ENCODE peak calls at places on chromosomes 3 and 15, in four cellular contexts. R, Y, V and Q are unnamed samples.

GRCh38 chr3:134364061-134364935 is 9.9 kb downstream of the AMOTL2 start:
- DNase-seq in R (peak; percentile 95), Y (no peak), V (peak; percentile 92), Q (peak; percentile 95)

GRCh38 chr15:47794266-47794914 is 77.1 kb downstream of the SEMA6D start:
- DNase-seq in V (no peak), Y (no peak), R (no peak), Q (no peak)

GRCh38 chr3:138493804-138494606 is 59.6 kb downstream of the ESYT3 start:
- DNase-seq in R (no peak), Y (no peak), V (no peak), Q (peak; percentile 88)

GRCh38 chr15:36958611-36959010 is 141.7 kb downstream of the MEIS2 start:
- DNase-seq in V (no peak), Y (no peak), R (no peak), Q (no peak)

GRCh38 chr3:71226565-71227281 is 356.8 kb downstream of the FOXP1 start:
- DNase-seq in V (no peak), R (no peak), Y (peak; percentile 40), Q (no peak)

GRCh38 chr3:118942651-118943050 is 92.0 kb downstream of the IGSF11 start:
- DNase-seq in V (no peak), R (no peak), Y (no peak), Q (no peak)

GRCh38 chr15:52144656-52145055 is 32.1 kb upstream of the BCL2L10 start:
- DNase-seq in R (no peak), V (no peak), Y (no peak), Q (no peak)

GRCh38 chr15:81235781-81236507 is 39.3 kb downstream of the IL16 start:
- DNase-seq in Y (no peak), R (peak; percentile 75), V (peak; percentile 98), Q (peak; percentile 96)

GRCh38 chr15:24878153-24878552 is 76.6 kb upstream of the SNRPN start:
- DNase-seq in V (no peak), R (peak; percentile 28), Y (no peak), Q (no peak)

GRCh38 chr3:73140772-73141434 is 79.4 kb downstream of the EBLN2 start:
- DNase-seq in Y (no peak), V (no peak), R (no peak), Q (no peak)

GRCh38 chr3:98733778-98734281 is 29.3 kb upstream of the ST3GAL6 start:
- DNase-seq in Y (peak; percentile 52), R (peak; percentile 27), V (no peak), Q (no peak)

GRCh38 chr3:135982404-135982761 is 16.9 kb downstream of the PPP2R3A start:
- DNase-seq in V (no peak), Y (no peak), R (no peak), Q (no peak)

GRCh38 chr3:63576826-63577225 is 75.6 kb upstream of the SNTN start:
- DNase-seq in Y (no peak), R (no peak), V (no peak), Q (no peak)

GRCh38 chr3:137803215-137803614 is 39.1 kb downstream of the SOX14 start:
- DNase-seq in Y (no peak), V (no peak), R (no peak), Q (no peak)

GRCh38 chr3:150128126-150128525 is 157.4 kb upstream of the PFN2 start:
- DNase-seq in V (no peak), Y (no peak), R (no peak), Q (no peak)

GRCh38 chr15:40323239-40323952 is at the start of gene INAFM2:
- DNase-seq in R (peak; percentile 80), Y (peak; percentile 72), V (peak; percentile 79), Q (peak; percentile 45)

GRCh38 chr3:131031660-131032059 is 5.0 kb downstream of the NEK11 start:
- DNase-seq in R (no peak), Y (no peak), V (no peak), Q (no peak)

GRCh38 chr15:31477301-31477700 is 150.7 kb downstream of the KLF13 start:
- DNase-seq in R (no peak), Y (no peak), V (no peak), Q (no peak)

GRCh38 chr3:153305189-153305588 is 143.2 kb downstream of the RAP2B start:
- DNase-seq in Y (no peak), V (no peak), R (no peak), Q (no peak)

GRCh38 chr3:43388188-43388587 is 101.8 kb downstream of the SNRK start:
- DNase-seq in V (no peak), Y (no peak), R (no peak), Q (no peak)

GRCh38 chr15:87672309-87672897 is 584.1 kb downstream of the NTRK3 start:
- DNase-seq in R (peak; percentile 13), Y (no peak), V (peak; percentile 9), Q (no peak)

GRCh38 chr3:140219923-140220452 is 285.0 kb downstream of the CLSTN2 start:
- DNase-seq in Y (peak; percentile 4), V (no peak), R (no peak), Q (no peak)

GRCh38 chr3:149635396-149635795 is 22.4 kb downstream of the WWTR1 start:
- DNase-seq in R (no peak), V (no peak), Y (no peak), Q (no peak)

GRCh38 chr15:71596672-71597071 is 213.7 kb upstream of the NR2E3 start:
- DNase-seq in V (peak; percentile 78), R (peak; percentile 24), Y (no peak), Q (no peak)

GRCh38 chr3:140576444-140576843 is 101.4 kb upstream of the TRIM42 start:
- DNase-seq in R (no peak), Y (no peak), V (no peak), Q (no peak)

GRCh38 chr3:37729119-37729518 is 132.6 kb upstream of the CTDSPL start:
- DNase-seq in V (no peak), Y (no peak), R (peak; percentile 20), Q (no peak)

GRCh38 chr3:127556565-127556964 is 34.0 kb downstream of the TPRA1 start:
- DNase-seq in V (no peak), Y (no peak), R (no peak), Q (no peak)

GRCh38 chr15:65051266-65051665 is 6.1 kb downstream of the SLC51B start:
- DNase-seq in Y (no peak), R (no peak), V (no peak), Q (no peak)

GRCh38 chr3:119781330-119782198 is at the start of gene NR1I2:
- DNase-seq in R (no peak), Y (no peak), V (no peak), Q (no peak)

DNA sequence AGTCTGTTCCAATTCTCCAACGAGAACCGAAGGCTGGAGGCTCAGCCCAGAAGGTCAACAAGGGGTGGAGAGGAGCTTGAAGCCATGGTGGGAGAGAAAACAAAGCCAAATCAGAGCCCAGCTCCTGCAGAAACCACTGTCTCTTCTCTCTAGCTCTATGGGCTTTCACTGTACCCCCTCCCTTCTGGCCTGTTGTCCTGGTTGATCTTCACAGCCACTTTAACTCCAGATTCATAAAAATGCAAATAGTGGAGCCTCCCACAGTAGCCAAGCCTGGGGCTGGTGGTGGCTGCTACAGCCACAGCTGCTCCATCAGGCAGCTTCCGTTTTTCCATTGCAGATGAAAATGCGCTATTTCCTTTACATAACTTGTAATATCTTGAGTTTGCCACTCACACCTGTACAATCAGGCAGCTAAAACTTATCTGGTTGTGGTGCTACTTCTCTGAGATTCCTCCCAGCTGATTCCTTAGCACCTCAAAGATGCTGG is 20.7 kb upstream of the CAV3 start:
- DNase-seq in R (no peak), Y (no peak), V (no peak), Q (no peak)
- H3K4me3 ChIP-seq in R (no peak overlapping the region), Y (no peak overlapping the region), V (no peak overlapping the region), Q (no peak overlapping the region)

GRCh38 chr3:48662753-48663488 is at the start of gene CELSR3:
- DNase-seq in V (peak; percentile 67), Y (peak; percentile 67), R (peak; percentile 84), Q (peak; percentile 76)

GRCh38 chr3:48662140-48662752 is 440 bp downstream of the CELSR3 start:
- DNase-seq in R (no peak), V (no peak), Y (no peak), Q (no peak)

GRCh38 chr3:48664929-48665328 is 2.2 kb upstream of the CELSR3 start:
- DNase-seq in Y (no peak), R (no peak), V (no peak), Q (no peak)

GRCh38 chr3:48663489-48664312 is 1.0 kb upstream of the CELSR3 start:
- DNase-seq in Y (peak; percentile 94), V (peak; percentile 88), R (peak; percentile 97), Q (peak; percentile 97)

DNA sequence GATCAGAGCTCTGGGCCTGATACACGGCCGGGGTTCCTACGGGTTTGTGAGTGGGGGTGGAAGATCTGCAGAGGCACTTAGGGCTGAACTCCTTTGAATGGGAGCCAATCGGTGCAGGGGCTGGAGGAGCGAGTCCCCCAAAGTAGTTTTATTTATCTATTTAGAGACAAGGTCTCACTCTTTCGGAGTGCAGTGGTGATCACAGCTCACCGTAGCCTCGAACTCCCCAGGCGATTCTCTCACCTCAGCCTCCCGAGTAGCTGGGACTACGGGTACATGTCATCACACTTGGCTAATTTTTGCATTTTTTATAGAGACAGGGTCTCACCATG is 1.6 kb upstream of the CELSR3 start:
- DNase-seq in V (no peak), Y (no peak), R (no peak), Q (no peak)
- TF ChIP-seq CTCF in V (no peak), Y (no peak), R (no peak), Q (no peak)

GRCh38 chr15:56320861-56321260 is 44.4 kb upstream of the TEX9 start:
- DNase-seq in V (no peak), R (no peak), Y (no peak), Q (no peak)
- H3K4me3 ChIP-seq in V (no peak overlapping the region), R (no peak overlapping the region), Y (no peak overlapping the region), Q (no peak overlapping the region)

GRCh38 chr3:82386656-82387055 is 625.2 kb upstream of the GBE1 start:
- DNase-seq in R (no peak), Y (no peak), V (no peak), Q (no peak)
- TF ChIP-seq CTCF in R (no peak), Y (no peak), V (no peak), Q (no peak)

DNA sequence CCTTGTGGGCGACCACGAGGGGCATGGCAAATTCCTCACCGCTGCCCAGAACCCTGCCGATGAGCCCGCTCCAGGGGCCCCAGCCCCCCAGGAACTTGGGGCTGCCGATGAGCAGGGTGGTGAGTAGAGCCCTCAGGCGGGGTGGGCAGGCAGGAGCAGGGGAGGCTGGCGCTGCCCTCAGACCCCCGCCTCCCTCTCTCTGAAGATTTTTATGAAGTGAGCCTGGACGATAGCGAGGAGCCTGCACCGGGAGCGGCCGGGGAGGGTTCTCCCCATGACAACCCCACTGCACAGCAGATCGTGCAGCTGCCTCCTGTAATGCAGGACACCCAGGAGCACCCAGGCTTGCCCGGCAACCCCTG is 56.7 kb upstream of the UBE2Q2 start:
- DNase-seq in V (no peak), Y (no peak), R (no peak), Q (no peak)
- H3K4me3 ChIP-seq in V (no peak overlapping the region), Y (no peak overlapping the region), R (no peak overlapping the region), Q (no peak overlapping the region)